ENCODE peak calls at places on chromosomes 13 and 19, in four cellular contexts. Q is GM23248, B is SK-N-SH, S is GM23338. E is an unnamed sample.
A peak's percentile ranks its signal among the peaks of the same experiment; 100 is the strongest.

GRCh38 chr13:112679932-112680677 is 9.7 kb upstream of the ATP11A start:
- DNase-seq in Q (no peak), B (no peak), S (no peak), E (peak; percentile 61)

GRCh38 chr19:46784262-46785053 is 3.9 kb downstream of the SLC1A5 start:
- DNase-seq in Q (peak; percentile 93), B (peak; percentile 64), S (peak; percentile 82), E (peak; percentile 98)

GRCh38 chr19:58279925-58280316 is 1.2 kb downstream of the ZNF8 start:
- DNase-seq in Q (no peak), B (no peak), S (no peak), E (no peak)

GRCh38 chr19:56217039-56217949 is 15.2 kb downstream of the ZSCAN5C start:
- DNase-seq in Q (peak; percentile 61), B (peak; percentile 39), S (peak; percentile 77), E (peak; percentile 94)

GRCh38 chr13:106685142-106685541 is 117.2 kb upstream of the ARGLU1 start:
- DNase-seq in Q (no peak), B (no peak), S (no peak), E (no peak)

GRCh38 chr13:47179321-47179720 is 282.5 kb upstream of the HTR2A start:
- DNase-seq in Q (no peak), B (no peak), S (no peak), E (no peak)

GRCh38 chr13:93249259-93249917 is 22.8 kb downstream of the GPC6 start:
- DNase-seq in Q (peak; percentile 88), B (no peak), S (no peak), E (peak; percentile 73)

GRCh38 chr13:105598551-105598950 is 936.9 kb downstream of the EFNB2 start:
- DNase-seq in Q (no peak), B (no peak), S (no peak), E (no peak)

GRCh38 chr19:43380771-43381386 is 27.4 kb downstream of the CD177 start:
- DNase-seq in Q (no peak), B (no peak), S (no peak), E (peak; percentile 39)

GRCh38 chr13:27194895-27195764 is 23.5 kb upstream of the USP12 start:
- DNase-seq in Q (peak; percentile 96), B (no peak), S (peak; percentile 45), E (peak; percentile 94)

GRCh38 chr13:69857188-69857821 is 250.3 kb upstream of the ATXN8OS start:
- DNase-seq in Q (peak; percentile 50), B (peak; percentile 7), S (peak; percentile 82), E (no peak)

GRCh38 chr19:54432144-54432738 is 16.8 kb upstream of the LENG8 start:
- DNase-seq in Q (no peak), B (no peak), S (no peak), E (peak; percentile 30)

GRCh38 chr19:46546194-46546896 is 50.7 kb upstream of the PNMA8B start:
- DNase-seq in Q (peak; percentile 55), B (peak; percentile 62), S (peak; percentile 82), E (no peak)

GRCh38 chr13:112869202-112870061 is 99.6 kb upstream of the MCF2L start:
- DNase-seq in Q (no peak), B (no peak), S (no peak), E (peak; percentile 50)

GRCh38 chr19:5397804-5398692 is 57.2 kb upstream of the ZNRF4 start:
- DNase-seq in Q (peak; percentile 55), B (peak; percentile 81), S (peak; percentile 94), E (no peak)

GRCh38 chr13:98543380-98544104 is 33.4 kb downstream of the STK24 start:
- DNase-seq in Q (peak; percentile 34), B (no peak), S (no peak), E (no peak)

GRCh38 chr19:38606131-38606530 is 11.6 kb downstream of the MAP4K1 start:
- DNase-seq in Q (no peak), B (no peak), S (no peak), E (no peak)

GRCh38 chr19:48680436-48681126 is 7.8 kb upstream of the NTN5 start:
- DNase-seq in Q (no peak), B (no peak), S (no peak), E (no peak)

GRCh38 chr19:12778020-12778904 is 2.9 kb upstream of the HOOK2 start:
- DNase-seq in Q (peak; percentile 88), B (peak; percentile 76), S (peak; percentile 68), E (peak; percentile 98)

GRCh38 chr19:16070366-16070990 is 5.8 kb upstream of the TPM4 start:
- DNase-seq in Q (peak; percentile 85), B (no peak), S (no peak), E (peak; percentile 81)
- H3K79me2 ChIP-seq in Q (peaks cover 68% of the 10 kb centered on the region), B (no peaks in the 10 kb centered on the region), S (no peaks in the 10 kb centered on the region), E (peaks cover 67% of the 10 kb centered on the region)

GRCh38 chr13:110250258-110250891 is 56.6 kb downstream of the COL4A1 start:
- DNase-seq in Q (peak; percentile 89), B (no peak), S (no peak), E (peak; percentile 90)
- H3K79me2 ChIP-seq in Q (no peaks in the 10 kb centered on the region), B (peaks cover 56% of the 10 kb centered on the region), S (no peaks in the 10 kb centered on the region), E (peaks cover 32% of the 10 kb centered on the region)

GRCh38 chr19:7122701-7123100 is 53.2 kb downstream of the ZNF557 start:
- DNase-seq in Q (no peak), B (no peak), S (no peak), E (no peak)
- H3K79me2 ChIP-seq in Q (no peaks in the 10 kb centered on the region), B (no peaks in the 10 kb centered on the region), S (no peaks in the 10 kb centered on the region), E (no peaks in the 10 kb centered on the region)

GRCh38 chr19:17112700-17113099 is 37.1 kb downstream of the MYO9B start:
- DNase-seq in Q (no peak), B (no peak), S (no peak), E (peak; percentile 65)
- H3K79me2 ChIP-seq in Q (peaks cover 88% of the 10 kb centered on the region), B (peaks cover 93% of the 10 kb centered on the region), S (peaks cover 10% of the 10 kb centered on the region), E (peaks cover 86% of the 10 kb centered on the region)

GRCh38 chr19:2242811-2243210 is 6.2 kb downstream of the SF3A2 start:
- DNase-seq in Q (no peak), B (no peak), S (no peak), E (no peak)

GRCh38 chr19:2239173-2239572 is 2.5 kb downstream of the SF3A2 start:
- DNase-seq in Q (peak; percentile 19), B (no peak), S (no peak), E (no peak)

GRCh38 chr19:2239771-2240770 is 3.4 kb downstream of the SF3A2 start:
- DNase-seq in Q (peak; percentile 56), B (no peak), S (peak; percentile 80), E (no peak)

GRCh38 chr19:2242092-2242537 is 5.5 kb downstream of the SF3A2 start:
- DNase-seq in Q (no peak), B (no peak), S (no peak), E (no peak)

GRCh38 chr19:2240881-2241760 is 4.5 kb downstream of the SF3A2 start:
- DNase-seq in Q (peak; percentile 59), B (no peak), S (no peak), E (no peak)
- H3K79me2 ChIP-seq in Q (peaks cover 92% of the 10 kb centered on the region), B (peaks cover 91% of the 10 kb centered on the region), S (peaks cover 70% of the 10 kb centered on the region), E (peaks cover 93% of the 10 kb centered on the region)

DNA sequence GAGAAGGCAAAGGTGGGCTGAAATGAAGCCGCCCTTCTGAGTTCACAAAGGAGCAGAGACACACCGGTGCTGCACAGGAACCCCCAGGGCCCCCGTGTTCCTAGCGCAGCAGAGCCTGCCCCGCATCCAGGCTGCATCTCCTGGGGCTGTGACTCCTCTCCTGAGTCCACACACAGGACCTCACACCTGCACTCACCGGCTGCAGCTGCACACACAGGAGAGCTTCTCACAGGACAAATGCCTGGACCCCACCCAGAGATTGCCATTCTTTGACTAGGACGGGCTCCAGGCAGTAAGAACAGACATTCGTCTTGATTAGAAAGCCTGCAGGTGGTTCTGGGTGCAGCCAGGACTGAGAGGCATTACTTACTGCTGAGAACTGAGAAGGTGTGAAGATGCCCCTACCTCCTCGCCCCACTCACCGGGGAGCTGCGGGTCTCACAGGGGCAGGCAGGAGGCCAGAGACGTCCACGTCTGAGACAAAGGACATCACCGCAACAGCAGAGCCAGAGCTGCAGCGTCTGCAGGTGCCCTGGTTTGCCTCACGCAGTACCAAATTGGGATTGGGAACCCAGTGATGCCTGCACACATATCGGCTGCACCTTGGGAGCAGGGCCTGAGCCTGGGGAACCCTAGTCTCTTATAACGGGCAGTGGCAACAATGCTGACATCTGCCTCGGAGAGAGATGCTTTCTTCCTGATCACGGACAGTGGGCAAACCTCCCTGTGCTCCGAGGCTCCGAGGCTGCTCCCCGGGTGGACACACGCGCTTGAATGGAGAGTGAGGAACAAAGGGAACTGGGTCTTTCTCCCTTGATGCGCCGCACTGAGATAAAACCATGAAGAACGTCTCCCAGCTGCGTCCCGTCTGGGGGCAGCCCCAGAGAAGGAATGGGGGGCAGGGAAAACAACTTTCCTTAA is 50.4 kb downstream of the RASA3 start:
- DNase-seq in Q (no peak), B (no peak), S (no peak), E (peak; percentile 76)
- H3K79me2 ChIP-seq in Q (peaks cover 62% of the 10 kb centered on the region), B (peaks cover 61% of the 10 kb centered on the region), S (peaks cover 37% of the 10 kb centered on the region), E (peaks cover 64% of the 10 kb centered on the region)

GRCh38 chr19:14267224-14267741 is 61.3 kb upstream of the ADGRL1 start:
- DNase-seq in Q (no peak), B (no peak), S (no peak), E (peak; percentile 66)

GRCh38 chr19:14272623-14273022 is 66.7 kb upstream of the ADGRL1 start:
- DNase-seq in Q (no peak), B (no peak), S (no peak), E (peak; percentile 41)

GRCh38 chr19:14277608-14278007 is 71.6 kb upstream of the ADGRL1 start:
- DNase-seq in Q (no peak), B (no peak), S (no peak), E (no peak)

GRCh38 chr19:14271830-14272229 is 65.9 kb upstream of the ADGRL1 start:
- DNase-seq in Q (no peak), B (no peak), S (no peak), E (no peak)
- H3K79me2 ChIP-seq in Q (no peaks in the 10 kb centered on the region), B (no peaks in the 10 kb centered on the region), S (no peaks in the 10 kb centered on the region), E (no peaks in the 10 kb centered on the region)

E was measured in osteoblast.